ENCODE peak calls at places on chromosomes 4 and X, in four cellular contexts. S is dorsolateral prefrontal cortex, U is neuronal stem cell, C is brain microvascular endothelial cell. H is an unnamed sample.

GRCh38 chr4:114116861-114117260 is 137.4 kb upstream of the ARSJ start:
- DNase-seq in S (no peak), U (no peak), C (no peak), H (peak; percentile 86)

GRCh38 chr4:77617203-77617602 is 11.6 kb downstream of the CXCL13 start:
- DNase-seq in S (no peak), U (no peak), C (no peak), H (no peak)

GRCh38 chr4:120198411-120198810 is 131.8 kb upstream of the MAD2L1 start:
- DNase-seq in S (no peak), U (no peak), C (no peak), H (no peak)

GRCh38 chr4:8308856-8309771 is 39.6 kb downstream of the HTRA3 start:
- DNase-seq in S (no peak), U (no peak), C (no peak), H (no peak)

GRCh38 chr4:121819216-121819980 is 4.3 kb downstream of the CCNA2 start:
- DNase-seq in S (no peak), U (no peak), C (no peak), H (no peak)

GRCh38 chr4:69743476-69744156 is 16.8 kb downstream of the SULT1B1 start:
- DNase-seq in S (no peak), U (no peak), C (no peak), H (no peak)

GRCh38 chr4:184805462-184806245 is 20.1 kb downstream of the ACSL1 start:
- DNase-seq in S (peak; percentile 78), U (no peak), C (no peak), H (peak; percentile 50)

GRCh38 chrX:74593593-74593992 is 20.8 kb downstream of the RLIM start:
- DNase-seq in S (no peak), U (no peak), C (no peak), H (no peak)

GRCh38 chr4:8176547-8177399 is 18.2 kb upstream of the ABLIM2 start:
- DNase-seq in S (no peak), U (peak; percentile 20), C (peak; percentile 53), H (peak; percentile 50)

GRCh38 chr4:30720021-30720655 is at the start of gene PCDH7:
- DNase-seq in S (peak; percentile 47), U (peak; percentile 54), C (peak; percentile 28), H (no peak)

GRCh38 chr4:54773022-54773421 is 115.3 kb downstream of the KIT start:
- DNase-seq in S (no peak), U (no peak), C (no peak), H (no peak)

H was measured in cerebellar cortex.